ENCODE peak calls at places on chromosome 21, in six cellular contexts. One of them, this sample, is unnamed.

GRCh38 chr21:27578741-27579265 is 611.9 kb upstream of the ADAMTS5 start:
- DNase-seq in esophagus squamous epithelium: no peak
- DNase-seq in heart left ventricle: no peak
- DNase-seq in neural progenitor cell: no peak
- DNase-seq in brain microvascular endothelial cell: no peak
- DNase-seq in ovary: no peak
- DNase-seq in this sample: no peak

GRCh38 chr21:36747815-36748381 is 49.0 kb downstream of the SIM2 start:
- DNase-seq in esophagus squamous epithelium: no peak
- DNase-seq in heart left ventricle: peak; percentile 39
- DNase-seq in neural progenitor cell: peak; percentile 93
- DNase-seq in brain microvascular endothelial cell: peak; percentile 18
- DNase-seq in ovary: no peak
- DNase-seq in this sample: peak; percentile 43

GRCh38 chr21:29235714-29236197 is 63.0 kb upstream of the BACH1 start:
- DNase-seq in esophagus squamous epithelium: no peak
- DNase-seq in heart left ventricle: no peak
- DNase-seq in neural progenitor cell: no peak
- DNase-seq in brain microvascular endothelial cell: no peak
- DNase-seq in ovary: no peak
- DNase-seq in this sample: no peak

GRCh38 chr21:26148071-26148470 is 22.5 kb downstream of the APP start:
- DNase-seq in esophagus squamous epithelium: no peak
- DNase-seq in heart left ventricle: no peak
- DNase-seq in neural progenitor cell: peak; percentile 73
- DNase-seq in brain microvascular endothelial cell: peak; percentile 17
- DNase-seq in ovary: no peak
- DNase-seq in this sample: peak; percentile 54

GRCh38 chr21:27505516-27505915 is 538.6 kb upstream of the ADAMTS5 start:
- DNase-seq in esophagus squamous epithelium: no peak
- DNase-seq in heart left ventricle: no peak
- DNase-seq in neural progenitor cell: no peak
- DNase-seq in brain microvascular endothelial cell: no peak
- DNase-seq in ovary: no peak
- DNase-seq in this sample: no peak

GRCh38 chr21:14583629-14584251 is 37.6 kb upstream of the SAMSN1 start:
- DNase-seq in esophagus squamous epithelium: no peak
- DNase-seq in heart left ventricle: no peak
- DNase-seq in neural progenitor cell: no peak
- DNase-seq in brain microvascular endothelial cell: no peak
- DNase-seq in ovary: no peak
- DNase-seq in this sample: no peak

GRCh38 chr21:41678944-41679343 is 87.9 kb downstream of the RIPK4 start:
- DNase-seq in esophagus squamous epithelium: peak; percentile 42
- DNase-seq in heart left ventricle: peak; percentile 88
- DNase-seq in neural progenitor cell: peak; percentile 96
- DNase-seq in brain microvascular endothelial cell: peak; percentile 95
- DNase-seq in ovary: peak; percentile 72
- DNase-seq in this sample: peak; percentile 97

GRCh38 chr21:41247561-41247968 is 69.0 kb upstream of the FAM3B start:
- DNase-seq in esophagus squamous epithelium: no peak
- DNase-seq in heart left ventricle: peak; percentile 23
- DNase-seq in neural progenitor cell: no peak
- DNase-seq in brain microvascular endothelial cell: peak; percentile 66
- DNase-seq in ovary: no peak
- DNase-seq in this sample: peak; percentile 71

GRCh38 chr21:37796011-37796410 is 120.2 kb downstream of the KCNJ6 start:
- DNase-seq in esophagus squamous epithelium: no peak
- DNase-seq in heart left ventricle: no peak
- DNase-seq in neural progenitor cell: no peak
- DNase-seq in brain microvascular endothelial cell: no peak
- DNase-seq in ovary: no peak
- DNase-seq in this sample: no peak

GRCh38 chr21:41170442-41170841 is 2.5 kb downstream of the BACE2 start:
- DNase-seq in esophagus squamous epithelium: no peak
- DNase-seq in heart left ventricle: peak; percentile 33
- DNase-seq in neural progenitor cell: peak; percentile 64
- DNase-seq in brain microvascular endothelial cell: no peak
- DNase-seq in ovary: no peak
- DNase-seq in this sample: no peak

GRCh38 chr21:36350282-36350910 is 30.4 kb downstream of the MORC3 start:
- DNase-seq in esophagus squamous epithelium: no peak
- DNase-seq in heart left ventricle: no peak
- DNase-seq in neural progenitor cell: no peak
- DNase-seq in brain microvascular endothelial cell: peak; percentile 69
- DNase-seq in ovary: no peak
- DNase-seq in this sample: no peak

GRCh38 chr21:27734146-27734545 is 767.3 kb upstream of the ADAMTS5 start:
- DNase-seq in esophagus squamous epithelium: no peak
- DNase-seq in heart left ventricle: no peak
- DNase-seq in neural progenitor cell: no peak
- DNase-seq in brain microvascular endothelial cell: peak; percentile 82
- DNase-seq in ovary: no peak
- DNase-seq in this sample: no peak

GRCh38 chr21:25733859-25734653 is 648 bp downstream of the ATP5PF start:
- DNase-seq in esophagus squamous epithelium: no peak
- DNase-seq in heart left ventricle: peak; percentile 30
- DNase-seq in neural progenitor cell: no peak
- DNase-seq in brain microvascular endothelial cell: peak; percentile 39
- DNase-seq in ovary: no peak
- DNase-seq in this sample: no peak

GRCh38 chr21:39159342-39160063 is 23.7 kb downstream of the PSMG1 start:
- DNase-seq in esophagus squamous epithelium: no peak
- DNase-seq in heart left ventricle: no peak
- DNase-seq in neural progenitor cell: no peak
- DNase-seq in brain microvascular endothelial cell: no peak
- DNase-seq in ovary: no peak
- DNase-seq in this sample: no peak

GRCh38 chr21:35963920-35964451 is 96.3 kb downstream of the SETD4 start:
- DNase-seq in esophagus squamous epithelium: no peak
- DNase-seq in heart left ventricle: no peak
- DNase-seq in neural progenitor cell: peak; percentile 4
- DNase-seq in brain microvascular endothelial cell: no peak
- DNase-seq in ovary: no peak
- DNase-seq in this sample: no peak

GRCh38 chr21:41678016-41678935 is 88.6 kb downstream of the RIPK4 start:
- DNase-seq in esophagus squamous epithelium: no peak
- DNase-seq in heart left ventricle: no peak
- DNase-seq in neural progenitor cell: no peak
- DNase-seq in brain microvascular endothelial cell: no peak
- DNase-seq in ovary: no peak
- DNase-seq in this sample: no peak

GRCh38 chr21:19684328-19684727 is 1280.7 kb upstream of the TMPRSS15 start:
- DNase-seq in esophagus squamous epithelium: no peak
- DNase-seq in heart left ventricle: no peak
- DNase-seq in neural progenitor cell: peak; percentile 32
- DNase-seq in brain microvascular endothelial cell: no peak
- DNase-seq in ovary: no peak
- DNase-seq in this sample: no peak

GRCh38 chr21:29730281-29730680 is 209.5 kb downstream of the GRIK1 start:
- DNase-seq in esophagus squamous epithelium: no peak
- DNase-seq in heart left ventricle: no peak
- DNase-seq in neural progenitor cell: no peak
- DNase-seq in brain microvascular endothelial cell: no peak
- DNase-seq in ovary: no peak
- DNase-seq in this sample: no peak

GRCh38 chr21:39837861-39838359 is 29.3 kb upstream of the PCP4 start:
- DNase-seq in esophagus squamous epithelium: no peak
- DNase-seq in heart left ventricle: no peak
- DNase-seq in neural progenitor cell: no peak
- DNase-seq in brain microvascular endothelial cell: no peak
- DNase-seq in ovary: no peak
- DNase-seq in this sample: no peak

GRCh38 chr21:41928621-41929220 is 25.1 kb downstream of the C2CD2 start:
- DNase-seq in esophagus squamous epithelium: no peak
- DNase-seq in heart left ventricle: no peak
- DNase-seq in neural progenitor cell: no peak
- DNase-seq in brain microvascular endothelial cell: no peak
- DNase-seq in ovary: no peak
- DNase-seq in this sample: no peak

GRCh38 chr21:42164064-42164789 is 54.7 kb upstream of the ABCG1 start:
- DNase-seq in esophagus squamous epithelium: no peak
- DNase-seq in heart left ventricle: peak; percentile 68
- DNase-seq in neural progenitor cell: peak; percentile 44
- DNase-seq in brain microvascular endothelial cell: no peak
- DNase-seq in ovary: no peak
- DNase-seq in this sample: peak; percentile 79

GRCh38 chr21:36254106-36254941 is 65.7 kb upstream of the MORC3 start:
- DNase-seq in esophagus squamous epithelium: no peak
- DNase-seq in heart left ventricle: no peak
- DNase-seq in neural progenitor cell: peak; percentile 50
- DNase-seq in brain microvascular endothelial cell: no peak
- DNase-seq in ovary: no peak
- DNase-seq in this sample: no peak

GRCh38 chr21:42060166-42060565 is 11.0 kb upstream of the UMODL1 start:
- DNase-seq in esophagus squamous epithelium: no peak
- DNase-seq in heart left ventricle: no peak
- DNase-seq in neural progenitor cell: no peak
- DNase-seq in brain microvascular endothelial cell: no peak
- DNase-seq in ovary: no peak
- DNase-seq in this sample: peak; percentile 26

GRCh38 chr21:27021801-27022200 is 54.9 kb upstream of the ADAMTS5 start:
- DNase-seq in esophagus squamous epithelium: no peak
- DNase-seq in heart left ventricle: no peak
- DNase-seq in neural progenitor cell: no peak
- DNase-seq in brain microvascular endothelial cell: no peak
- DNase-seq in ovary: no peak
- DNase-seq in this sample: no peak

GRCh38 chr21:9739240-9739639 is 782.1 kb upstream of the TPTE start:
- DNase-seq in esophagus squamous epithelium: no peak
- DNase-seq in heart left ventricle: no peak
- DNase-seq in neural progenitor cell: no peak
- DNase-seq in brain microvascular endothelial cell: no peak
- DNase-seq in ovary: no peak
- DNase-seq in this sample: no peak

GRCh38 chr21:14438204-14438603 is 55.3 kb upstream of the HSPA13 start:
- DNase-seq in esophagus squamous epithelium: no peak
- DNase-seq in heart left ventricle: no peak
- DNase-seq in neural progenitor cell: no peak
- DNase-seq in brain microvascular endothelial cell: no peak
- DNase-seq in ovary: no peak
- DNase-seq in this sample: no peak

GRCh38 chr21:22900511-22900910 is 1902.3 kb downstream of the NCAM2 start:
- DNase-seq in esophagus squamous epithelium: no peak
- DNase-seq in heart left ventricle: no peak
- DNase-seq in neural progenitor cell: no peak
- DNase-seq in brain microvascular endothelial cell: no peak
- DNase-seq in ovary: no peak
- DNase-seq in this sample: no peak

GRCh38 chr21:43195131-43196021 is 26.6 kb downstream of the CRYAA start:
- DNase-seq in esophagus squamous epithelium: no peak
- DNase-seq in heart left ventricle: peak; percentile 73
- DNase-seq in neural progenitor cell: no peak
- DNase-seq in brain microvascular endothelial cell: peak; percentile 62
- DNase-seq in ovary: no peak
- DNase-seq in this sample: peak; percentile 75
- H3K27ac ChIP-seq in esophagus squamous epithelium: no peak overlapping the region
- H3K27ac ChIP-seq in heart left ventricle: peak overlapping the region; percentile 27
- H3K27ac ChIP-seq in neural progenitor cell: no peak overlapping the region
- H3K27ac ChIP-seq in brain microvascular endothelial cell: peak overlapping the region; percentile 74
- H3K27ac ChIP-seq in ovary: no peak overlapping the region
- H3K27ac ChIP-seq in this sample: no peak overlapping the region

GRCh38 chr21:32881458-32881857 is 109.9 kb upstream of the PAXBP1 start:
- DNase-seq in esophagus squamous epithelium: no peak
- DNase-seq in heart left ventricle: no peak
- DNase-seq in neural progenitor cell: no peak
- DNase-seq in brain microvascular endothelial cell: no peak
- DNase-seq in ovary: no peak
- DNase-seq in this sample: no peak
- H3K27me3 ChIP-seq in esophagus squamous epithelium: no peaks in the 10 kb centered on the region
- H3K27me3 ChIP-seq in heart left ventricle: no peaks in the 10 kb centered on the region
- H3K27me3 ChIP-seq in neural progenitor cell: no peaks in the 10 kb centered on the region
- H3K27me3 ChIP-seq in brain microvascular endothelial cell: no peaks in the 10 kb centered on the region
- H3K27me3 ChIP-seq in ovary: no peaks in the 10 kb centered on the region
- H3K27me3 ChIP-seq in this sample: no peaks in the 10 kb centered on the region

GRCh38 chr21:15742052-15742451 is 12.3 kb downstream of the USP25 start:
- DNase-seq in esophagus squamous epithelium: no peak
- DNase-seq in heart left ventricle: no peak
- DNase-seq in neural progenitor cell: peak; percentile 15
- DNase-seq in brain microvascular endothelial cell: no peak
- DNase-seq in ovary: no peak
- DNase-seq in this sample: no peak

GRCh38 chr21:15741510-15741909 is 11.7 kb downstream of the USP25 start:
- DNase-seq in esophagus squamous epithelium: no peak
- DNase-seq in heart left ventricle: no peak
- DNase-seq in neural progenitor cell: no peak
- DNase-seq in brain microvascular endothelial cell: no peak
- DNase-seq in ovary: no peak
- DNase-seq in this sample: no peak

GRCh38 chr21:15743593-15743992 is 13.8 kb downstream of the USP25 start:
- DNase-seq in esophagus squamous epithelium: no peak
- DNase-seq in heart left ventricle: no peak
- DNase-seq in neural progenitor cell: no peak
- DNase-seq in brain microvascular endothelial cell: no peak
- DNase-seq in ovary: no peak
- DNase-seq in this sample: no peak

GRCh38 chr21:15742694-15743093 is 12.9 kb downstream of the USP25 start:
- DNase-seq in esophagus squamous epithelium: no peak
- DNase-seq in heart left ventricle: no peak
- DNase-seq in neural progenitor cell: no peak
- DNase-seq in brain microvascular endothelial cell: no peak
- DNase-seq in ovary: no peak
- DNase-seq in this sample: no peak

GRCh38 chr21:15744926-15745325 is 15.1 kb downstream of the USP25 start:
- DNase-seq in esophagus squamous epithelium: no peak
- DNase-seq in heart left ventricle: no peak
- DNase-seq in neural progenitor cell: no peak
- DNase-seq in brain microvascular endothelial cell: no peak
- DNase-seq in ovary: no peak
- DNase-seq in this sample: no peak
- H3K27ac ChIP-seq in esophagus squamous epithelium: no peak overlapping the region
- H3K27ac ChIP-seq in heart left ventricle: no peak overlapping the region
- H3K27ac ChIP-seq in neural progenitor cell: no peak overlapping the region
- H3K27ac ChIP-seq in brain microvascular endothelial cell: no peak overlapping the region
- H3K27ac ChIP-seq in ovary: no peak overlapping the region
- H3K27ac ChIP-seq in this sample: no peak overlapping the region

GRCh38 chr21:45591619-45592207 is 49.5 kb upstream of the SLC19A1 start:
- DNase-seq in esophagus squamous epithelium: no peak
- DNase-seq in heart left ventricle: no peak
- DNase-seq in neural progenitor cell: no peak
- DNase-seq in brain microvascular endothelial cell: no peak
- DNase-seq in ovary: no peak
- DNase-seq in this sample: no peak

GRCh38 chr21:45593162-45594022 is 50.1 kb upstream of the PCBP3 start:
- DNase-seq in esophagus squamous epithelium: no peak
- DNase-seq in heart left ventricle: no peak
- DNase-seq in neural progenitor cell: no peak
- DNase-seq in brain microvascular endothelial cell: no peak
- DNase-seq in ovary: no peak
- DNase-seq in this sample: no peak

GRCh38 chr21:45590726-45591618 is 48.7 kb upstream of the SLC19A1 start:
- DNase-seq in esophagus squamous epithelium: no peak
- DNase-seq in heart left ventricle: no peak
- DNase-seq in neural progenitor cell: no peak
- DNase-seq in brain microvascular endothelial cell: no peak
- DNase-seq in ovary: peak; percentile 73
- DNase-seq in this sample: peak; percentile 76

GRCh38 chr21:45592208-45592619 is 50.0 kb upstream of the SLC19A1 start:
- DNase-seq in esophagus squamous epithelium: no peak
- DNase-seq in heart left ventricle: no peak
- DNase-seq in neural progenitor cell: no peak
- DNase-seq in brain microvascular endothelial cell: no peak
- DNase-seq in ovary: no peak
- DNase-seq in this sample: no peak

GRCh38 chr21:45592626-45593134 is 50.4 kb upstream of the SLC19A1 start:
- DNase-seq in esophagus squamous epithelium: no peak
- DNase-seq in heart left ventricle: no peak
- DNase-seq in neural progenitor cell: no peak
- DNase-seq in brain microvascular endothelial cell: no peak
- DNase-seq in ovary: no peak
- DNase-seq in this sample: no peak
- H3K27me3 ChIP-seq in esophagus squamous epithelium: no peaks in the 10 kb centered on the region
- H3K27me3 ChIP-seq in heart left ventricle: peaks cover 16% of the 10 kb centered on the region
- H3K27me3 ChIP-seq in neural progenitor cell: peaks cover 37% of the 10 kb centered on the region
- H3K27me3 ChIP-seq in brain microvascular endothelial cell: no peaks in the 10 kb centered on the region
- H3K27me3 ChIP-seq in ovary: no peaks in the 10 kb centered on the region
- H3K27me3 ChIP-seq in this sample: no peaks in the 10 kb centered on the region